ENCODE peak calls at places on chromosomes 16 and 17, in four cellular contexts. O is ascending aorta, Q is astrocyte of the spinal cord, J is left lung. A is an unnamed sample.

GRCh38 chr16:27991876-27992275 is 71.6 kb downstream of the GSG1L start:
- DNase-seq in O (peak; percentile 25), Q (no peak), J (no peak), A (no peak)

GRCh38 chr17:43905400-43905984 is 1.8 kb downstream of the MPP2 start:
- DNase-seq in O (no peak), Q (no peak), J (no peak), A (no peak)

GRCh38 chr16:76277099-76278030 is at the start of gene CNTNAP4:
- DNase-seq in O (no peak), Q (no peak), J (peak; percentile 61), A (no peak)

GRCh38 chr17:79667746-79668145 is 56.9 kb upstream of the RBFOX3 start:
- DNase-seq in O (peak; percentile 44), Q (no peak), J (no peak), A (peak; percentile 15)

GRCh38 chr17:29042679-29043538 is at the start of gene PIPOX:
- DNase-seq in O (no peak), Q (peak; percentile 61), J (no peak), A (no peak)

GRCh38 chr17:77011173-77012011 is 129.4 kb upstream of the SEC14L1 start:
- DNase-seq in O (no peak), Q (peak; percentile 49), J (no peak), A (no peak)

GRCh38 chr17:45371414-45372324 is 54.8 kb upstream of the MAP3K14 start:
- DNase-seq in O (peak; percentile 93), Q (peak; percentile 98), J (peak; percentile 95), A (peak; percentile 88)

GRCh38 chr16:51151951-51152663 is 1.0 kb upstream of the SALL1 start:
- DNase-seq in O (no peak), Q (peak; percentile 93), J (peak; percentile 68), A (no peak)

GRCh38 chr16:55965099-55965498 is 89.9 kb upstream of the CES5A start:
- DNase-seq in O (no peak), Q (no peak), J (no peak), A (no peak)

GRCh38 chr17:46194393-46195216 is 1.4 kb upstream of the KANSL1 start:
- DNase-seq in O (no peak), Q (peak; percentile 50), J (no peak), A (no peak)

GRCh38 chr16:22887445-22887844 is 73.5 kb downstream of the HS3ST2 start:
- DNase-seq in O (no peak), Q (no peak), J (no peak), A (no peak)

GRCh38 chr16:23694707-23695373 is 16.2 kb downstream of the PLK1 start:
- DNase-seq in O (no peak), Q (peak; percentile 52), J (no peak), A (no peak)

GRCh38 chr16:88817785-88818609 is 6.3 kb upstream of the APRT start:
- DNase-seq in O (no peak), Q (no peak), J (no peak), A (no peak)

GRCh38 chr17:57948555-57949420 is 6.4 kb downstream of the CUEDC1 start:
- DNase-seq in O (no peak), Q (peak; percentile 96), J (no peak), A (no peak)

GRCh38 chr17:42774066-42774750 is 959 bp downstream of the VPS25 start:
- DNase-seq in O (no peak), Q (peak; percentile 45), J (no peak), A (no peak)

GRCh38 chr17:6070895-6071511 is 824 bp downstream of the WSCD1 start:
- DNase-seq in O (no peak), Q (peak; percentile 15), J (no peak), A (no peak)

GRCh38 chr16:73161977-73162376 is 114.0 kb upstream of the ZFHX3 start:
- DNase-seq in O (no peak), Q (no peak), J (no peak), A (no peak)

DNA sequence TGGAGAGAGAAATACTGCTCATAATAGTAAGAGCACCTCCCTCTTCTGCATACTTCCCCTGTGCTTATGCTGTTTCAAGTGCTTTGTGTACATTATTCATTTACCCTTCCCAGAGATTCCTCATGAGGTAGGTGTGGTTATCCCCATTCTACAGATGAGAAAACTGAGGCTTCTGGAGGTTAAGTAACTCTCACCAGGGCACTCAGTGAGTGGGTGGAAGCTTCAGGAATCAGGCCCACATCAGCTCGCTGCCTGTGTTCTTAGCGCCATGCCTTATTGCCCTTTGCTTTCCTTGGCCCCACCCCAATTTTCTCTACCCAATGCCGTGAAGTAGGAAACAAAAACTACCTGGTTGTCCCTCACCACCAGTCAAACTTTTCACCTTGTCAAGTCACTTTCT is 18.1 kb upstream of the ITGB3 start:
- DNase-seq in O (no peak), Q (no peak), J (no peak), A (no peak)
- H3K4me3 ChIP-seq in O (no peak overlapping the region), Q (no peak overlapping the region), J (no peak overlapping the region), A (no peak overlapping the region)

GRCh38 chr17:65102788-65103187 is 34.4 kb upstream of the RGS9 start:
- DNase-seq in O (no peak), Q (peak; percentile 48), J (no peak), A (no peak)
- H3K4me3 ChIP-seq in O (no peak overlapping the region), Q (no peak overlapping the region), J (no peak overlapping the region), A (no peak overlapping the region)

DNA sequence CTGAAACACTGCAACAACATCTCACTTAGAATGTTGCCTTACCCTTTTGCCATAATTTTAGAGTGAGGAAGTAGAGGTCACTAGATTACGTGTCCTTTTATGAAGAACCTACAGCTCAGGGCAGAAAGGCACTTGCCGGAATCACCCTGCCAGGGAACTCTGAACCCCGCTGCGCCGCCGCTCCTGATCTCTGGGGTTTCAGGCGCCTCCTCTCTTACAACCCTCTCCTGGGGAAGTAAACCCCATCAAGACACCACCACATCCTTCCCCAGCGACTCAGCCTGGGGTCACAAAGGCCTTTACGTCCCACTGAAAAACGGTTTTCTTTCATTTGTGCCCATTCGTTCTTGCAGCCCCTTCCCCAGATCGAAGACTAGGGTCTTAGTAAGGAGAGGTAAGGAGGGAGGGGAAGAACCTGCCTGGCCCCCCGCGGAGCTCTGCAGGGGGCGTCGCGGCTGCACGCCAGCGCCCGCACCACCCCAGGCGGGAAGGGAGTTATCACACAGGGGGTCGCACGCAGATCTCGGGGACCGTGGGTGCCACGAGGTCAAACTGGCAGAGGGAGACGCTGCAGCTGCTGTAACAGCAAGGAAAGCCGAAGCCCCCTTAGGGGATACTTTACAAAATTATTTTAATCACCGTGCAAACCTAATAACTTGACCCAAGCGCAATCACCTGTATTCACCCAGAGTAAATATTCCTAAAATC is 1.0 kb upstream of the HLF start:
- DNase-seq in O (no peak), Q (no peak), J (no peak), A (no peak)
- H3K4me3 ChIP-seq in O (peak overlapping the region; percentile 60), Q (no peak overlapping the region), J (peak overlapping the region; percentile 43), A (peak overlapping the region; percentile 58)

DNA sequence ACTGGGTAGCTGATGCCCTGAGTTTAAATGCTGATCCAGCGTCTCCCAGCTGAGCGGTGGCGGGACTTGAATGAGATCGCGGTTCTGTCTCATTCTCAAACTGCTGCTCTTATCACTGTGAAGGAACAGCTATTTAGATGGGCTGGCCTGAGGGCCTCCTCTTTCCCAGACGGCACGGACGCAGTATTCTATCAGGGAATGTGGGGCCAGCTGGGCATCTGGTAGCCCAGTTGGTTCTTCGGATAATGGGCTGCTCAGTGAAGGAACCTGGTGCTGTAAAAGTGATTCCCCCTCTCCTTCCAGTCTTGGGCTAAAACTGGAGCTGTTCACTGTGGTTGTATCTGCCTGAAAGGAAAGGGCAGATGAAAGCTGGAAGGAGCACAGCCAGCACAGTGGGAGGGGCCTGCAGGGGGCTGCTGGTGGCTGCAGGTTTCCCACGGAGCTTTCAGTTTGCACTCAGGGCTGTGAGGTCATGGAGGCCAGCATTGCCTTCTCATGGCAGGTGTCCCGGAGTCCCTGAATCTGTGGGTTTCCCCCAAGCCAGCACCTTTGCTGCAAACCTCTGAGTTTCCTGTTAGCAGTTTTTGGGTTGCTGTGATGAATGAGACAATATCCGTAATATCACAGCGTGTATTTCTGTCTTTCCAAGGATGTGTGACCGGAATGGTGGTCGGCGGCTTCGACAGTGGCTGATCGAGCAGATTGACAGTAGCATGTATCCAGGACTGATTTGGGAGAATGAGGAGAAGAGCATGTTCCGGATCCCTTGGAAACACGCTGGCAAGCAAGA is 3.6 kb downstream of the IRF8 start:
- DNase-seq in O (no peak), Q (no peak), J (no peak), A (no peak)
- H3K4me3 ChIP-seq in O (no peak overlapping the region), Q (no peak overlapping the region), J (peak overlapping the region; percentile 60), A (no peak overlapping the region)

GRCh38 chr16:3879887-3880564 is 487 bp downstream of the CREBBP start:
- DNase-seq in O (peak; percentile 83), Q (peak; percentile 35), J (peak; percentile 94), A (peak; percentile 59)

GRCh38 chr16:3876695-3877094 is 3.8 kb downstream of the CREBBP start:
- DNase-seq in O (peak; percentile 64), Q (no peak), J (no peak), A (no peak)

GRCh38 chr16:3880623-3881498 is at the start of gene CREBBP:
- DNase-seq in O (peak; percentile 91), Q (peak; percentile 90), J (peak; percentile 95), A (peak; percentile 84)

GRCh38 chr16:3879258-3879886 is 1.1 kb downstream of the CREBBP start:
- DNase-seq in O (peak; percentile 66), Q (no peak), J (peak; percentile 91), A (no peak)

GRCh38 chr16:3878610-3879009 is 1.9 kb downstream of the CREBBP start:
- DNase-seq in O (no peak), Q (peak; percentile 37), J (no peak), A (no peak)
- H3K4me3 ChIP-seq in O (peak overlapping the region; percentile 78), Q (peak overlapping the region; percentile 84), J (peak overlapping the region; percentile 90), A (peak overlapping the region; percentile 83)

GRCh38 chr16:85437161-85438052 is 175.7 kb upstream of the GSE1 start:
- DNase-seq in O (no peak), Q (no peak), J (no peak), A (peak; percentile 69)
- H3K4me3 ChIP-seq in O (peak overlapping the region; percentile 30), Q (no peak overlapping the region), J (no peak overlapping the region), A (peak overlapping the region; percentile 10)

GRCh38 chr17:39667262-39668140 is 752 bp upstream of the PNMT start:
- DNase-seq in O (no peak), Q (no peak), J (peak; percentile 78), A (no peak)
- H3K4me3 ChIP-seq in O (peak overlapping the region; percentile 37), Q (no peak overlapping the region), J (peak overlapping the region; percentile 37), A (peak overlapping the region; percentile 30)

A was measured in breast epithelium.